ENCODE peak calls at places on chromosomes 11 and 22, in eight cellular contexts. One of them, this sample, is unnamed.

GRCh38 chr22:37616205-37617083 is 7.8 kb downstream of the GGA1 start:
- DNase-seq in heart left ventricle: no peak
- DNase-seq in body of pancreas: no peak
- DNase-seq in uterus: no peak
- DNase-seq in right atrium auricular region: no peak
- DNase-seq in CD8-positive, alpha-beta T cell: no peak
- DNase-seq in SK-N-SH: no peak
- DNase-seq in cardiac muscle cell: no peak
- DNase-seq in this sample: no peak

GRCh38 chr11:69490516-69490915 is 9.1 kb downstream of the LINC01488 start:
- DNase-seq in heart left ventricle: peak; percentile 6
- DNase-seq in body of pancreas: no peak
- DNase-seq in uterus: no peak
- DNase-seq in right atrium auricular region: no peak
- DNase-seq in CD8-positive, alpha-beta T cell: no peak
- DNase-seq in SK-N-SH: no peak
- DNase-seq in cardiac muscle cell: no peak
- DNase-seq in this sample: no peak

GRCh38 chr22:23751441-23751996 is 607 bp upstream of the ZNF70 start:
- DNase-seq in heart left ventricle: no peak
- DNase-seq in body of pancreas: no peak
- DNase-seq in uterus: no peak
- DNase-seq in right atrium auricular region: no peak
- DNase-seq in CD8-positive, alpha-beta T cell: no peak
- DNase-seq in SK-N-SH: no peak
- DNase-seq in cardiac muscle cell: peak; percentile 39
- DNase-seq in this sample: no peak

GRCh38 chr11:134164490-134165370 is 59.0 kb downstream of the NCAPD3 start:
- DNase-seq in heart left ventricle: no peak
- DNase-seq in body of pancreas: no peak
- DNase-seq in uterus: no peak
- DNase-seq in right atrium auricular region: no peak
- DNase-seq in CD8-positive, alpha-beta T cell: no peak
- DNase-seq in SK-N-SH: no peak
- DNase-seq in cardiac muscle cell: no peak
- DNase-seq in this sample: no peak

GRCh38 chr11:34425863-34426262 is 12.9 kb upstream of the CAT start:
- DNase-seq in heart left ventricle: no peak
- DNase-seq in body of pancreas: no peak
- DNase-seq in uterus: no peak
- DNase-seq in right atrium auricular region: no peak
- DNase-seq in CD8-positive, alpha-beta T cell: no peak
- DNase-seq in SK-N-SH: no peak
- DNase-seq in cardiac muscle cell: no peak
- DNase-seq in this sample: no peak

GRCh38 chr22:30217698-30218565 is 28.6 kb downstream of the LIF start:
- DNase-seq in heart left ventricle: no peak
- DNase-seq in body of pancreas: no peak
- DNase-seq in uterus: no peak
- DNase-seq in right atrium auricular region: no peak
- DNase-seq in CD8-positive, alpha-beta T cell: no peak
- DNase-seq in SK-N-SH: no peak
- DNase-seq in cardiac muscle cell: no peak
- DNase-seq in this sample: no peak

GRCh38 chr11:211741-212140 is 4.2 kb downstream of the RIC8A start:
- DNase-seq in heart left ventricle: no peak
- DNase-seq in body of pancreas: no peak
- DNase-seq in uterus: no peak
- DNase-seq in right atrium auricular region: no peak
- DNase-seq in CD8-positive, alpha-beta T cell: no peak
- DNase-seq in SK-N-SH: no peak
- DNase-seq in cardiac muscle cell: no peak
- DNase-seq in this sample: no peak

GRCh38 chr11:4065601-4066377 is 28.8 kb upstream of the RRM1 start:
- DNase-seq in heart left ventricle: no peak
- DNase-seq in body of pancreas: no peak
- DNase-seq in uterus: peak; percentile 29
- DNase-seq in right atrium auricular region: no peak
- DNase-seq in CD8-positive, alpha-beta T cell: no peak
- DNase-seq in SK-N-SH: no peak
- DNase-seq in cardiac muscle cell: no peak
- DNase-seq in this sample: no peak

GRCh38 chr22:38788417-38788816 is 5.5 kb downstream of the DNAL4 start:
- DNase-seq in heart left ventricle: peak; percentile 67
- DNase-seq in body of pancreas: peak; percentile 78
- DNase-seq in uterus: no peak
- DNase-seq in right atrium auricular region: peak; percentile 77
- DNase-seq in CD8-positive, alpha-beta T cell: no peak
- DNase-seq in SK-N-SH: peak; percentile 59
- DNase-seq in cardiac muscle cell: peak; percentile 67
- DNase-seq in this sample: peak; percentile 64

GRCh38 chr22:20551805-20552449 is 44.5 kb downstream of the MED15 start:
- DNase-seq in heart left ventricle: peak; percentile 59
- DNase-seq in body of pancreas: peak; percentile 84
- DNase-seq in uterus: peak; percentile 37
- DNase-seq in right atrium auricular region: no peak
- DNase-seq in CD8-positive, alpha-beta T cell: peak; percentile 69
- DNase-seq in SK-N-SH: no peak
- DNase-seq in cardiac muscle cell: no peak
- DNase-seq in this sample: no peak

GRCh38 chr22:20552913-20553401 is 45.5 kb downstream of the MED15 start:
- DNase-seq in heart left ventricle: no peak
- DNase-seq in body of pancreas: peak; percentile 47
- DNase-seq in uterus: peak; percentile 28
- DNase-seq in right atrium auricular region: no peak
- DNase-seq in CD8-positive, alpha-beta T cell: no peak
- DNase-seq in SK-N-SH: no peak
- DNase-seq in cardiac muscle cell: no peak
- DNase-seq in this sample: no peak

GRCh38 chr22:20553947-20554741 is 46.7 kb downstream of the MED15 start:
- DNase-seq in heart left ventricle: no peak
- DNase-seq in body of pancreas: no peak
- DNase-seq in uterus: peak; percentile 17
- DNase-seq in right atrium auricular region: no peak
- DNase-seq in CD8-positive, alpha-beta T cell: no peak
- DNase-seq in SK-N-SH: no peak
- DNase-seq in cardiac muscle cell: no peak
- DNase-seq in this sample: no peak

GRCh38 chr22:20550851-20551744 is 43.7 kb downstream of the MED15 start:
- DNase-seq in heart left ventricle: no peak
- DNase-seq in body of pancreas: no peak
- DNase-seq in uterus: peak; percentile 68
- DNase-seq in right atrium auricular region: peak; percentile 74
- DNase-seq in CD8-positive, alpha-beta T cell: peak; percentile 82
- DNase-seq in SK-N-SH: no peak
- DNase-seq in cardiac muscle cell: peak; percentile 61
- DNase-seq in this sample: no peak

GRCh38 chr22:20552450-20552894 is 45.1 kb downstream of the MED15 start:
- DNase-seq in heart left ventricle: peak; percentile 91
- DNase-seq in body of pancreas: peak; percentile 74
- DNase-seq in uterus: peak; percentile 82
- DNase-seq in right atrium auricular region: peak; percentile 94
- DNase-seq in CD8-positive, alpha-beta T cell: no peak
- DNase-seq in SK-N-SH: no peak
- DNase-seq in cardiac muscle cell: no peak
- DNase-seq in this sample: no peak
- H3K4me1 ChIP-seq in heart left ventricle: peaks cover 91% of the 10 kb centered on the region
- H3K4me1 ChIP-seq in body of pancreas: peaks cover 39% of the 10 kb centered on the region
- H3K4me1 ChIP-seq in uterus: peaks cover 47% of the 10 kb centered on the region
- H3K4me1 ChIP-seq in right atrium auricular region: no peaks in the 10 kb centered on the region
- H3K4me1 ChIP-seq in CD8-positive, alpha-beta T cell: peaks cover 95% of the 10 kb centered on the region
- H3K4me1 ChIP-seq in SK-N-SH: peaks cover 40% of the 10 kb centered on the region
- H3K4me1 ChIP-seq in cardiac muscle cell: peaks cover 50% of the 10 kb centered on the region
- H3K4me1 ChIP-seq in this sample: peaks cover 41% of the 10 kb centered on the region

DNA sequence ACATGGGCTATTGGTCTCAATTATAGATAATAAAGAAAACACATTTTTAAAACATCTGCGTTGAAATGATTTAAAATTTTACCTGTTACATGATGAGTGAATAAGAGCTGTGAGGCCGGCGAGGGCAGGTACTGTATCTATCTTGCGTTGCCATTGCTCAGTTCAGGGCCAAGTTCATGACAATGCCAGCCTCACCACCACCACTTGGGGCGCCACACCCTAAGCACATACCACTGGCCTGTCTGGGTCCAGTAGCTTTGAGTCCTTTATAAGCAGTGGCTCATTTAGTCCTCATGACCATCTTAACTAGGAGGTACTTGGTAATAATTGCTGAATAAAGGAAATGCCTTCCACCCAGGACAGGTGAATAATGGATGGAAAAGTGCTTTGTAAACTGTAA is 14.5 kb upstream of the MB start:
- DNase-seq in heart left ventricle: no peak
- DNase-seq in body of pancreas: peak; percentile 47
- DNase-seq in uterus: no peak
- DNase-seq in right atrium auricular region: no peak
- DNase-seq in CD8-positive, alpha-beta T cell: no peak
- DNase-seq in SK-N-SH: peak; percentile 60
- DNase-seq in cardiac muscle cell: peak; percentile 60
- DNase-seq in this sample: no peak
- TF ChIP-seq CTCF in heart left ventricle: peak; percentile 25
- TF ChIP-seq CTCF in body of pancreas: peak; percentile 39
- TF ChIP-seq CTCF in uterus: no peak
- TF ChIP-seq CTCF in right atrium auricular region: peak; percentile 51
- TF ChIP-seq CTCF in CD8-positive, alpha-beta T cell: peak; percentile 21
- TF ChIP-seq CTCF in SK-N-SH: peak; percentile 61
- TF ChIP-seq CTCF in cardiac muscle cell: peak; percentile 64
- TF ChIP-seq CTCF in this sample: no peak

GRCh38 chr11:1564535-1565172 is 7.4 kb downstream of the DUSP8 start:
- DNase-seq in heart left ventricle: peak; percentile 87
- DNase-seq in body of pancreas: peak; percentile 93
- DNase-seq in uterus: peak; percentile 78
- DNase-seq in right atrium auricular region: peak; percentile 84
- DNase-seq in CD8-positive, alpha-beta T cell: no peak
- DNase-seq in SK-N-SH: peak; percentile 88
- DNase-seq in cardiac muscle cell: peak; percentile 50
- DNase-seq in this sample: no peak
- H3K4me1 ChIP-seq in heart left ventricle: peaks cover 68% of the 10 kb centered on the region
- H3K4me1 ChIP-seq in body of pancreas: peaks cover 76% of the 10 kb centered on the region
- H3K4me1 ChIP-seq in uterus: peaks cover 12% of the 10 kb centered on the region
- H3K4me1 ChIP-seq in right atrium auricular region: no peaks in the 10 kb centered on the region
- H3K4me1 ChIP-seq in CD8-positive, alpha-beta T cell: peaks cover 20% of the 10 kb centered on the region
- H3K4me1 ChIP-seq in SK-N-SH: peaks cover 27% of the 10 kb centered on the region
- H3K4me1 ChIP-seq in cardiac muscle cell: no peaks in the 10 kb centered on the region
- H3K4me1 ChIP-seq in this sample: peaks cover 7% of the 10 kb centered on the region

GRCh38 chr11:44793350-44794090 is 66.8 kb downstream of the TSPAN18 start:
- DNase-seq in heart left ventricle: no peak
- DNase-seq in body of pancreas: no peak
- DNase-seq in uterus: no peak
- DNase-seq in right atrium auricular region: no peak
- DNase-seq in CD8-positive, alpha-beta T cell: no peak
- DNase-seq in SK-N-SH: peak; percentile 76
- DNase-seq in cardiac muscle cell: peak; percentile 60
- DNase-seq in this sample: no peak
- TF ChIP-seq CTCF in heart left ventricle: no peak
- TF ChIP-seq CTCF in body of pancreas: no peak
- TF ChIP-seq CTCF in uterus: no peak
- TF ChIP-seq CTCF in right atrium auricular region: no peak
- TF ChIP-seq CTCF in CD8-positive, alpha-beta T cell: no peak
- TF ChIP-seq CTCF in SK-N-SH: no peak
- TF ChIP-seq CTCF in cardiac muscle cell: no peak
- TF ChIP-seq CTCF in this sample: no peak